ENCODE peak calls at places on chromosomes 16 and 17, in four cellular contexts. N, J, P and Z are unnamed samples.

GRCh38 chr16:13848795-13849194 is 71.2 kb upstream of the ERCC4 start:
- DNase-seq in N (no peak), J (no peak), P (no peak), Z (no peak)

GRCh38 chr16:72860726-72861562 is 187.0 kb downstream of the ZFHX3 start:
- DNase-seq in N (no peak), J (no peak), P (no peak), Z (no peak)

GRCh38 chr16:27234603-27235002 is 31.3 kb downstream of the KDM8 start:
- DNase-seq in N (no peak), J (no peak), P (no peak), Z (no peak)

GRCh38 chr16:53433930-53434435 is 288 bp upstream of the RBL2 start:
- DNase-seq in N (no peak), J (no peak), P (no peak), Z (no peak)

GRCh38 chr17:57106107-57106835 is 21.2 kb downstream of the AKAP1 start:
- DNase-seq in N (peak), J (no peak), P (peak), Z (no peak)

GRCh38 chr16:3274490-3274889 is 8.8 kb upstream of the ZNF263 start:
- DNase-seq in N (peak), J (no peak), P (no peak), Z (no peak)

GRCh38 chr17:59972778-59973177 is 8.2 kb upstream of the RNFT1 start:
- DNase-seq in N (no peak), J (no peak), P (no peak), Z (no peak)

GRCh38 chr16:52812945-52813556 is 239.6 kb downstream of the CHD9NB start:
- DNase-seq in N (no peak), J (no peak), P (no peak), Z (no peak)

GRCh38 chr16:87324411-87325275 is 7.5 kb upstream of the C16orf95 start:
- DNase-seq in N (peak), J (peak), P (peak), Z (peak)

GRCh38 chr17:78988152-78988551 is 8.4 kb upstream of the LGALS3BP start:
- DNase-seq in N (no peak), J (no peak), P (no peak), Z (peak)

GRCh38 chr17:2230877-2231276 is 72.7 kb downstream of the SMG6 start:
- DNase-seq in N (no peak), J (no peak), P (no peak), Z (no peak)

GRCh38 chr17:61461967-61462733 is 9.9 kb downstream of the TBX4 start:
- DNase-seq in N (no peak), J (no peak), P (peak), Z (peak)

GRCh38 chr16:69382421-69382820 is 3.4 kb downstream of the TERF2 start:
- DNase-seq in N (no peak), J (no peak), P (no peak), Z (no peak)

GRCh38 chr16:72926671-72927070 is 121.3 kb downstream of the ZFHX3 start:
- DNase-seq in N (peak), J (no peak), P (no peak), Z (no peak)

GRCh38 chr16:58128721-58129096 is 472 bp downstream of the CFAP20 start:
- DNase-seq in N (peak), J (no peak), P (peak), Z (peak)